ENCODE peak calls at places on chromosomes 3 and 15, in five cellular contexts. One of them, this sample, is unnamed.

GRCh38 chr15:99163271-99164062 is 58.6 kb downstream of the SYNM start:
- DNase-seq in stomach: no peak
- DNase-seq in Panc1: no peak
- DNase-seq in transverse colon: no peak
- DNase-seq in GM23338: no peak
- DNase-seq in this sample: no peak

GRCh38 chr15:100712226-100712625 is 109.8 kb downstream of the ASB7 start:
- DNase-seq in transverse colon: peak
- DNase-seq in GM23338: no peak
- DNase-seq in Panc1: no peak
- DNase-seq in stomach: no peak
- DNase-seq in this sample: peak

GRCh38 chr15:59199775-59200465 is 6.7 kb upstream of the LDHAL6B start:
- DNase-seq in stomach: no peak
- DNase-seq in transverse colon: no peak
- DNase-seq in GM23338: no peak
- DNase-seq in Panc1: peak
- DNase-seq in this sample: no peak

GRCh38 chr3:71066356-71066755 is 517.2 kb downstream of the FOXP1 start:
- DNase-seq in transverse colon: peak
- DNase-seq in Panc1: no peak
- DNase-seq in stomach: peak
- DNase-seq in GM23338: peak
- DNase-seq in this sample: no peak

GRCh38 chr3:133693821-133694220 is 32.1 kb upstream of the TOPBP1 start:
- DNase-seq in transverse colon: no peak
- DNase-seq in Panc1: no peak
- DNase-seq in GM23338: no peak
- DNase-seq in stomach: no peak
- DNase-seq in this sample: no peak

GRCh38 chr3:183460059-183461052 is 31.9 kb upstream of the MCF2L2 start:
- DNase-seq in stomach: no peak
- DNase-seq in Panc1: no peak
- DNase-seq in GM23338: no peak
- DNase-seq in transverse colon: no peak
- DNase-seq in this sample: no peak

GRCh38 chr3:4665197-4665596 is 172.0 kb downstream of the ITPR1 start:
- DNase-seq in transverse colon: no peak
- DNase-seq in GM23338: no peak
- DNase-seq in stomach: no peak
- DNase-seq in Panc1: no peak
- DNase-seq in this sample: no peak

GRCh38 chr3:150733373-150733935 is 29.5 kb downstream of the SIAH2 start:
- DNase-seq in GM23338: peak
- DNase-seq in stomach: no peak
- DNase-seq in transverse colon: no peak
- DNase-seq in Panc1: no peak
- DNase-seq in this sample: no peak

GRCh38 chr3:52831500-52832301 is 1.2 kb upstream of the ITIH4 start:
- DNase-seq in Panc1: no peak
- DNase-seq in stomach: peak
- DNase-seq in transverse colon: peak
- DNase-seq in GM23338: no peak
- DNase-seq in this sample: peak

GRCh38 chr15:75058127-75058905 is 34.9 kb downstream of the PPCDC start:
- DNase-seq in Panc1: no peak
- DNase-seq in transverse colon: no peak
- DNase-seq in GM23338: peak
- DNase-seq in stomach: no peak
- DNase-seq in this sample: no peak

GRCh38 chr3:45730409-45731154 is 41.4 kb downstream of the SACM1L start:
- DNase-seq in GM23338: no peak
- DNase-seq in Panc1: no peak
- DNase-seq in transverse colon: no peak
- DNase-seq in stomach: no peak
- DNase-seq in this sample: no peak

GRCh38 chr3:32743934-32744333 is 58.9 kb downstream of the CNOT10 start:
- DNase-seq in Panc1: no peak
- DNase-seq in stomach: no peak
- DNase-seq in GM23338: no peak
- DNase-seq in transverse colon: peak
- DNase-seq in this sample: no peak

GRCh38 chr3:49469037-49469875 is 811 bp upstream of the DAG1 start:
- DNase-seq in GM23338: peak
- DNase-seq in stomach: peak
- DNase-seq in Panc1: no peak
- DNase-seq in transverse colon: peak
- DNase-seq in this sample: peak

GRCh38 chr3:24287728-24288450 is 206.8 kb downstream of the THRB start:
- DNase-seq in Panc1: no peak
- DNase-seq in transverse colon: peak
- DNase-seq in stomach: peak
- DNase-seq in GM23338: no peak
- DNase-seq in this sample: peak

GRCh38 chr15:88878720-88879184 is 16.6 kb downstream of the HAPLN3 start:
- DNase-seq in stomach: peak
- DNase-seq in GM23338: peak
- DNase-seq in transverse colon: peak
- DNase-seq in Panc1: no peak
- DNase-seq in this sample: no peak

GRCh38 chr3:183070892-183071291 is 28.4 kb downstream of the MCCC1 start:
- DNase-seq in transverse colon: no peak
- DNase-seq in GM23338: no peak
- DNase-seq in stomach: no peak
- DNase-seq in Panc1: no peak
- DNase-seq in this sample: no peak

GRCh38 chr3:69542265-69543079 is 156.6 kb upstream of the FRMD4B start:
- DNase-seq in Panc1: no peak
- DNase-seq in GM23338: peak
- DNase-seq in stomach: no peak
- DNase-seq in transverse colon: no peak
- DNase-seq in this sample: no peak

GRCh38 chr15:36544518-36545383 is 34.7 kb upstream of the CDIN1 start:
- DNase-seq in stomach: no peak
- DNase-seq in GM23338: peak
- DNase-seq in Panc1: no peak
- DNase-seq in transverse colon: no peak
- DNase-seq in this sample: no peak

GRCh38 chr3:161273589-161274218 is 52.6 kb downstream of the NMD3 start:
- DNase-seq in Panc1: no peak
- DNase-seq in GM23338: peak
- DNase-seq in stomach: no peak
- DNase-seq in transverse colon: no peak
- DNase-seq in this sample: no peak

GRCh38 chr3:189049458-189050231 is 122.1 kb upstream of the TPRG1 start:
- DNase-seq in stomach: no peak
- DNase-seq in Panc1: no peak
- DNase-seq in transverse colon: no peak
- DNase-seq in GM23338: peak
- DNase-seq in this sample: no peak

GRCh38 chr3:146921693-146922092 is 316.5 kb upstream of the PLSCR5 start:
- DNase-seq in transverse colon: no peak
- DNase-seq in Panc1: no peak
- DNase-seq in GM23338: no peak
- DNase-seq in stomach: no peak
- DNase-seq in this sample: no peak

GRCh38 chr15:77944002-77944867 is 133.3 kb downstream of the TBC1D2B start:
- DNase-seq in stomach: peak
- DNase-seq in GM23338: peak
- DNase-seq in transverse colon: peak
- DNase-seq in Panc1: no peak
- DNase-seq in this sample: peak

GRCh38 chr3:30970183-30970582 is 75.7 kb upstream of the GADL1 start:
- DNase-seq in transverse colon: no peak
- DNase-seq in Panc1: no peak
- DNase-seq in GM23338: peak
- DNase-seq in stomach: no peak
- DNase-seq in this sample: no peak

GRCh38 chr3:25895443-25895842 is 105.6 kb downstream of the OXSM start:
- DNase-seq in stomach: no peak
- DNase-seq in Panc1: no peak
- DNase-seq in GM23338: peak
- DNase-seq in transverse colon: no peak
- DNase-seq in this sample: no peak

GRCh38 chr15:98155356-98155755 is 194.9 kb downstream of the ARRDC4 start:
- DNase-seq in GM23338: no peak
- DNase-seq in Panc1: no peak
- DNase-seq in stomach: no peak
- DNase-seq in transverse colon: no peak
- DNase-seq in this sample: no peak

GRCh38 chr15:67176195-67176971 is 78.1 kb downstream of the AAGAB start:
- DNase-seq in Panc1: no peak
- DNase-seq in transverse colon: no peak
- DNase-seq in stomach: peak
- DNase-seq in GM23338: peak
- DNase-seq in this sample: no peak

GRCh38 chr3:39752751-39753150 is 56.7 kb upstream of the MYRIP start:
- DNase-seq in stomach: no peak
- DNase-seq in transverse colon: no peak
- DNase-seq in GM23338: no peak
- DNase-seq in Panc1: no peak
- DNase-seq in this sample: no peak

GRCh38 chr3:100022506-100022905 is 91.8 kb downstream of the FILIP1L start:
- DNase-seq in GM23338: no peak
- DNase-seq in Panc1: no peak
- DNase-seq in stomach: no peak
- DNase-seq in transverse colon: no peak
- DNase-seq in this sample: no peak

GRCh38 chr3:133549565-133549964 is 23.9 kb upstream of the CDV3 start:
- DNase-seq in Panc1: no peak
- DNase-seq in transverse colon: no peak
- DNase-seq in GM23338: no peak
- DNase-seq in stomach: no peak
- DNase-seq in this sample: no peak

GRCh38 chr3:43686700-43687498 is 3.8 kb upstream of the ABHD5 start:
- DNase-seq in GM23338: no peak
- DNase-seq in stomach: no peak
- DNase-seq in Panc1: no peak
- DNase-seq in transverse colon: no peak
- DNase-seq in this sample: no peak

GRCh38 chr15:85760049-85760448 is 34.7 kb downstream of the KLHL25 start:
- DNase-seq in stomach: no peak
- DNase-seq in transverse colon: no peak
- DNase-seq in Panc1: no peak
- DNase-seq in GM23338: no peak
- DNase-seq in this sample: peak

GRCh38 chr15:71114066-71114680 is 1.1 kb upstream of the THSD4 start:
- DNase-seq in GM23338: peak
- DNase-seq in transverse colon: no peak
- DNase-seq in Panc1: no peak
- DNase-seq in stomach: no peak
- DNase-seq in this sample: no peak

GRCh38 chr3:167120828-167121227 is 259.3 kb downstream of the ZBBX start:
- DNase-seq in transverse colon: no peak
- DNase-seq in Panc1: no peak
- DNase-seq in stomach: no peak
- DNase-seq in GM23338: no peak
- DNase-seq in this sample: no peak

GRCh38 chr3:49124203-49124602 is 3.6 kb upstream of the USP19 start:
- DNase-seq in Panc1: no peak
- DNase-seq in GM23338: no peak
- DNase-seq in stomach: no peak
- DNase-seq in transverse colon: no peak
- DNase-seq in this sample: no peak

GRCh38 chr3:14037211-14037610 is 87.5 kb downstream of the CHCHD4 start:
- DNase-seq in stomach: no peak
- DNase-seq in Panc1: no peak
- DNase-seq in GM23338: no peak
- DNase-seq in transverse colon: no peak
- DNase-seq in this sample: no peak

GRCh38 chr3:41997702-41998551 is 36.0 kb upstream of the ULK4 start:
- DNase-seq in Panc1: no peak
- DNase-seq in stomach: no peak
- DNase-seq in GM23338: peak
- DNase-seq in transverse colon: no peak
- DNase-seq in this sample: no peak

GRCh38 chr3:158794936-158795518 is 6.8 kb upstream of the MFSD1 start:
- DNase-seq in transverse colon: no peak
- DNase-seq in Panc1: peak
- DNase-seq in stomach: no peak
- DNase-seq in GM23338: peak
- DNase-seq in this sample: no peak
- TF ChIP-seq POLR2AphosphoS5 in transverse colon: no peak
- TF ChIP-seq POLR2AphosphoS5 in Panc1: no peak
- TF ChIP-seq POLR2AphosphoS5 in stomach: no peak
- TF ChIP-seq POLR2AphosphoS5 in GM23338: no peak
- TF ChIP-seq POLR2AphosphoS5 in this sample: no peak

GRCh38 chr3:156606729-156607128 is 51.8 kb upstream of the SSR3 start:
- DNase-seq in Panc1: no peak
- DNase-seq in GM23338: no peak
- DNase-seq in stomach: no peak
- DNase-seq in transverse colon: no peak
- DNase-seq in this sample: no peak
- H3K4me3 ChIP-seq in Panc1: no peak
- H3K4me3 ChIP-seq in GM23338: peak
- H3K4me3 ChIP-seq in stomach: peak
- H3K4me3 ChIP-seq in transverse colon: no peak
- H3K4me3 ChIP-seq in this sample: peak

DNA sequence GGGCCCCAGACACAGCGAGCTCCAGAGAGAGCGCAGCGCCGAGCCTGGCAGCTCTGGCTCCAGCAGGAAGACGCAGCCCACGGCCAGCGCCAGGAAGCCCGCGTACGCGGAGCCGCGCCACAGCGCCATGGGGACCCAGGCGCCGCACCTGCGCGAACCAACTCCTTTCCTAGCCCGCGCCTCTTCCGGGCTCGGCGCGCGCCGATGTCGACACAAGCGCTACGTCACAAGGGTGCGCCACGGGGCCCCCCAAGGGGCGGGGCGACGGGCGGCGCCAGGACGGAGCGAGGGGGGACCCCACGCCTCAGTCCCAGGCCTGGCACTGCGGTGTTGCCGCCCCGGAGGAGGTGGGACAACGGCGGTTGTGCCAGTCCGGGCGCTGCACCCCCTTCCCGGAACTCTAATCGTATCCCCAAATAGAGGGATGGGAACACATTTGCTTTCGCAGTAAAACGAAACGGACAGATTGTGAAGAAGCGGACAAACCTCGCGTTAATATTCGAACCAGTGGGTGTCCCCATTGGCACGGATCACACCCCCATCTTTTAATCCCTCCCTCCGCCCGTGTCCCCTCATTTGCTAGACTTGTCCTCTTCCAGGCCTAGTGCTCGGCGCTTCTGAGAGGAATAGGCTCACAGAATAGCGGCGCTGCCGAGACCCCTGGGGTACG is at the start of gene ADPGK:
- DNase-seq in stomach: peak
- DNase-seq in transverse colon: peak
- DNase-seq in GM23338: peak
- DNase-seq in Panc1: peak
- DNase-seq in this sample: peak
- TF ChIP-seq POLR2AphosphoS5 in stomach: peak
- TF ChIP-seq POLR2AphosphoS5 in transverse colon: peak
- TF ChIP-seq POLR2AphosphoS5 in GM23338: peak
- TF ChIP-seq POLR2AphosphoS5 in Panc1: peak
- TF ChIP-seq POLR2AphosphoS5 in this sample: peak

GRCh38 chr3:64445318-64446300 is 220.3 kb upstream of the PRICKLE2 start:
- DNase-seq in transverse colon: peak
- DNase-seq in GM23338: peak
- DNase-seq in Panc1: no peak
- DNase-seq in stomach: peak
- DNase-seq in this sample: no peak
- H3K4me3 ChIP-seq in transverse colon: peak
- H3K4me3 ChIP-seq in GM23338: peak
- H3K4me3 ChIP-seq in Panc1: peak
- H3K4me3 ChIP-seq in stomach: peak
- H3K4me3 ChIP-seq in this sample: peak